ENCODE peak calls at places on chromosomes 12 and 14, in ten cellular contexts. F is A549; G is A673; H is activated CD4-positive, alpha-beta T cell treated with anti-CD3 and anti-CD28 coated beads, Interleukin-2, amount 10 ng/mL, durations not matched to agents 7 days and 5 days; C is fibroblast of pulmonary artery; S is central memory CD4-positive, alpha-beta T cell; B is H54; Z is naive thymus-derived CD8-positive, alpha-beta T cell; T is dorsolateral prefrontal cortex; L is NCI-H1436. I is an unnamed sample.

GRCh38 chr12:110073049-110073831 is 24.9 kb upstream of the C12orf76 start:
- DNase-seq in H (peak), T (peak), S (peak), F (no peak), L (peak), B (peak), C (no peak), Z (no peak), G (peak), I (no peak)

GRCh38 chr12:116556964-116557706 is 2.0 kb upstream of the MAP1LC3B2 start:
- DNase-seq in S (no peak), T (no peak), G (no peak), F (no peak), L (no peak), C (peak), B (no peak), H (no peak), Z (no peak), I (no peak)

GRCh38 chr12:122291431-122291830 is 25.1 kb upstream of the VPS33A start:
- DNase-seq in H (no peak), B (no peak), Z (no peak), S (no peak), L (no peak), F (no peak), T (no peak), G (no peak), C (no peak), I (no peak)

GRCh38 chr12:63382930-63383329 is 231.9 kb upstream of the AVPR1A start:
- DNase-seq in B (no peak), Z (no peak), F (no peak), G (peak), S (no peak), C (no peak), T (no peak), L (no peak), H (no peak), I (no peak)

GRCh38 chr14:24665440-24665991 is 31.5 kb upstream of the GZMB start:
- DNase-seq in H (peak), C (no peak), F (no peak), L (no peak), T (no peak), Z (no peak), B (no peak), S (no peak), G (no peak), I (no peak)

GRCh38 chr12:4116251-4117111 is 157.1 kb upstream of the CCND2 start:
- DNase-seq in T (no peak), F (no peak), S (no peak), G (no peak), C (peak), L (no peak), B (peak), H (no peak), Z (no peak), I (no peak)

GRCh38 chr12:121688966-121689365 is 19.5 kb upstream of the MORN3 start:
- DNase-seq in G (no peak), Z (no peak), L (no peak), T (no peak), H (no peak), B (no peak), C (no peak), F (no peak), S (no peak), I (no peak)

GRCh38 chr14:56874375-56874774 is 64.1 kb upstream of the OTX2 start:
- DNase-seq in Z (no peak), L (no peak), T (no peak), S (no peak), G (peak), H (no peak), B (no peak), F (peak), C (no peak), I (no peak)

GRCh38 chr12:10708862-10709261 is 14.3 kb downstream of the YBX3 start:
- DNase-seq in S (no peak), B (no peak), H (no peak), C (no peak), T (no peak), G (no peak), Z (no peak), L (no peak), F (no peak), I (no peak)

GRCh38 chr14:21026988-21027315 is 2.1 kb upstream of the NDRG2 start:
- DNase-seq in B (no peak), T (no peak), Z (no peak), F (no peak), G (no peak), C (no peak), L (no peak), H (no peak), S (no peak), I (no peak)

GRCh38 chr14:35394326-35394725 is 10.2 kb downstream of the NFKBIA start:
- DNase-seq in C (no peak), S (no peak), Z (no peak), F (no peak), H (no peak), B (no peak), G (no peak), T (no peak), L (no peak), I (no peak)

GRCh38 chr14:69008411-69008810 is 29.3 kb upstream of the ACTN1 start:
- DNase-seq in G (peak), C (peak), F (no peak), B (no peak), H (no peak), T (no peak), Z (no peak), S (no peak), L (no peak), I (no peak)

GRCh38 chr14:64721391-64721791 is 17.2 kb downstream of the PLEKHG3 start:
- DNase-seq in B (peak), S (no peak), T (no peak), H (no peak), C (peak), L (peak), G (peak), Z (no peak), F (peak), I (no peak)

GRCh38 chr14:41899416-41899815 is 292.7 kb downstream of the LRFN5 start:
- DNase-seq in S (no peak), C (peak), H (no peak), B (no peak), L (peak), F (no peak), T (no peak), Z (no peak), G (peak), I (no peak)

GRCh38 chr14:105419305-105420091 is at the start of gene MTA1:
- DNase-seq in G (peak), T (no peak), C (no peak), Z (peak), L (peak), F (no peak), S (peak), B (peak), H (peak), I (no peak)

GRCh38 chr12:50732591-50732990 is 31.3 kb upstream of the ATF1 start:
- DNase-seq in C (peak), H (no peak), Z (no peak), B (peak), F (peak), T (no peak), G (no peak), S (no peak), L (no peak), I (peak)

GRCh38 chr12:53345486-53346195 is 9.5 kb upstream of the SP7 start:
- DNase-seq in G (peak), C (peak), T (no peak), S (no peak), Z (no peak), B (no peak), F (no peak), L (no peak), H (no peak), I (no peak)

GRCh38 chr12:113220593-113221180 is 577 bp upstream of the TPCN1 start:
- DNase-seq in F (peak), C (no peak), B (peak), T (no peak), Z (no peak), G (peak), L (no peak), H (no peak), S (no peak), I (no peak)

GRCh38 chr12:53181935-53182334 is 1.2 kb upstream of the CSAD start:
- DNase-seq in C (no peak), Z (no peak), B (no peak), H (no peak), S (no peak), T (no peak), G (no peak), F (no peak), L (no peak), I (no peak)

GRCh38 chr14:53517276-53517960 is 364.3 kb upstream of the DDHD1 start:
- DNase-seq in G (no peak), T (no peak), S (no peak), Z (no peak), B (no peak), L (no peak), H (no peak), C (no peak), F (no peak), I (no peak)

GRCh38 chr12:11886339-11886738 is 184.4 kb upstream of the BCL2L14 start:
- DNase-seq in Z (no peak), G (no peak), B (no peak), F (no peak), L (no peak), S (no peak), H (no peak), C (no peak), T (no peak), I (peak)

GRCh38 chr14:31420013-31420318 is 384 bp downstream of the HEATR5A start:
- DNase-seq in F (peak), T (peak), G (no peak), H (peak), C (no peak), S (peak), Z (peak), B (peak), L (no peak), I (peak)

GRCh38 chr12:25960176-25960575 is 1.7 kb downstream of the RASSF8 start:
- DNase-seq in F (peak), T (no peak), Z (no peak), C (peak), L (no peak), B (no peak), H (no peak), S (no peak), G (peak), I (no peak)

GRCh38 chr12:16269941-16270340 is 7.5 kb downstream of the SLC15A5 start:
- DNase-seq in B (no peak), S (no peak), G (no peak), T (no peak), F (no peak), Z (no peak), C (no peak), L (no peak), H (no peak), I (no peak)

GRCh38 chr12:52537101-52537500 is 15.8 kb downstream of the KRT71 start:
- DNase-seq in F (no peak), S (no peak), T (no peak), G (no peak), C (no peak), B (no peak), H (no peak), Z (no peak), L (no peak), I (no peak)

GRCh38 chr12:75315518-75315917 is 14.6 kb downstream of the CAPS2 start:
- DNase-seq in Z (no peak), F (peak), G (no peak), H (no peak), T (no peak), L (no peak), C (peak), B (no peak), S (no peak), I (no peak)

GRCh38 chr12:8629486-8630033 is 16.9 kb upstream of the AICDA start:
- DNase-seq in B (no peak), G (no peak), S (no peak), F (peak), H (no peak), Z (no peak), L (no peak), T (no peak), C (peak), I (no peak)

GRCh38 chr12:10554228-10554970 is 48.7 kb downstream of the EIF2S3B start:
- DNase-seq in S (no peak), L (no peak), F (no peak), H (no peak), T (no peak), G (no peak), B (no peak), C (no peak), Z (peak), I (no peak)

GRCh38 chr12:121441555-121441954 is 41.6 kb downstream of the RNF34 start:
- DNase-seq in F (peak), L (no peak), Z (no peak), C (no peak), B (no peak), G (peak), S (no peak), T (no peak), H (no peak), I (no peak)

GRCh38 chr12:76762556-76762955 is 1.4 kb upstream of the ZDHHC17 start:
- DNase-seq in H (no peak), F (no peak), L (no peak), C (no peak), B (no peak), T (no peak), Z (no peak), G (peak), S (no peak), I (no peak)

GRCh38 chr14:103746706-103747105 is 31.1 kb downstream of the ZFYVE21 start:
- DNase-seq in G (no peak), T (no peak), F (no peak), S (no peak), H (no peak), Z (no peak), L (no peak), B (peak), C (no peak), I (no peak)

GRCh38 chr12:7399089-7399488 is 44.9 kb downstream of the CD163L1 start:
- DNase-seq in C (no peak), B (no peak), G (no peak), F (no peak), L (no peak), H (no peak), S (no peak), T (no peak), Z (no peak), I (no peak)

GRCh38 chr12:115872212-115872611 is 405.3 kb downstream of the MED13L start:
- DNase-seq in F (no peak), C (no peak), T (no peak), G (no peak), B (no peak), H (no peak), S (no peak), Z (no peak), L (no peak), I (peak)

GRCh38 chr12:95970905-95971304 is 25.2 kb downstream of the HAL start:
- DNase-seq in T (no peak), H (no peak), B (no peak), S (no peak), Z (no peak), L (no peak), F (no peak), C (no peak), G (no peak), I (no peak)

I was measured in PC-9.